ENCODE peak calls at places on chromosome 1, in eight cellular contexts. P is stromal cell of bone marrow; H is nephron progenitor cell; M is effector memory CD8-positive, alpha-beta T cell; Z is stimulated activated CD8-positive, alpha-beta memory T cell treated with anti-CD3 and anti-CD28 coated beads, Interleukin-7, amount 100 ng/mL, for 1 hour; E is activated T-helper 1 cell treated with anti-CD3 and anti-CD28 coated beads, Interleukin-12 subunit alpha, Interleukin-12 subunit beta, Interleukin-2, Interleukin-4 antibody, amounts not matched to agents 30 ng/mL and 10 ng/mL and 1 ng/mL, durations not matched to agents 14 hours and 24 hours and 36 hours; A is activated gamma-delta T cell; X is tibial nerve. F is an unnamed sample.

GRCh38 chr1:53628286-53628955 is 110.5 kb downstream of the GLIS1 start:
- DNase-seq in Z (no peak), M (no peak), X (no peak), A (no peak), H (no peak), E (no peak), P (no peak), F (no peak)

GRCh38 chr1:85911742-85912141 is 203.5 kb upstream of the ZNHIT6 start:
- DNase-seq in M (no peak), E (no peak), Z (no peak), H (no peak), P (peak), A (no peak), X (no peak), F (no peak)

GRCh38 chr1:12230549-12231275 is 882 bp downstream of the VPS13D start:
- DNase-seq in E (no peak), A (no peak), P (peak), H (peak), X (no peak), Z (no peak), M (no peak), F (no peak)

GRCh38 chr1:153485880-153486279 is 25.4 kb upstream of the S100A7 start:
- DNase-seq in X (no peak), P (no peak), M (no peak), Z (no peak), H (no peak), E (no peak), A (no peak), F (no peak)

GRCh38 chr1:240743696-240744095 is 131.7 kb upstream of the GREM2 start:
- DNase-seq in M (no peak), P (no peak), E (no peak), H (no peak), A (no peak), X (no peak), Z (no peak), F (no peak)

GRCh38 chr1:203593723-203594122 is 32.9 kb upstream of the ATP2B4 start:
- DNase-seq in M (peak), A (peak), X (no peak), H (no peak), E (peak), Z (peak), P (no peak), F (peak)

GRCh38 chr1:88802950-88803349 is 88.4 kb downstream of the GTF2B start:
- DNase-seq in P (peak), A (no peak), E (no peak), H (no peak), X (no peak), Z (no peak), M (no peak), F (no peak)

GRCh38 chr1:77832889-77833288 is 53.4 kb downstream of the MIGA1 start:
- DNase-seq in X (no peak), E (no peak), M (no peak), Z (no peak), A (no peak), H (no peak), P (peak), F (no peak)

GRCh38 chr1:87830579-87830978 is 501.9 kb downstream of the LMO4 start:
- DNase-seq in P (no peak), H (no peak), E (no peak), M (no peak), Z (no peak), X (no peak), A (no peak), F (peak)

F was measured in MV-4-11.